ENCODE peak calls at places on chromosome 1, in five cellular contexts. A is fibroblast of pulmonary artery, J is tibial artery, W is NCI-H1105 treated with DMSO at 0.1 percent for 48 hours, U is iris pigment epithelial cell. C is an unnamed sample.

GRCh38 chr1:15152318-15153183 is 996 bp upstream of the TMEM51 start:
- DNase-seq in A (peak), J (peak), W (peak), U (peak), C (peak)

GRCh38 chr1:9917901-9918300 is 7.8 kb upstream of the CTNNBIP1 start:
- DNase-seq in A (no peak), J (no peak), W (no peak), U (no peak), C (no peak)

GRCh38 chr1:186152227-186152944 is 222.7 kb downstream of the TPR start:
- DNase-seq in A (peak), J (no peak), W (no peak), U (peak), C (peak)

GRCh38 chr1:3003941-3004270 is 17.4 kb upstream of the ACTRT2 start:
- DNase-seq in A (no peak), J (peak), W (no peak), U (no peak), C (no peak)

GRCh38 chr1:164767257-164768044 is 208.5 kb downstream of the PBX1 start:
- DNase-seq in A (peak), J (no peak), W (no peak), U (peak), C (peak)

GRCh38 chr1:64114012-64114525 is 89.4 kb upstream of the UBE2U start:
- DNase-seq in A (no peak), J (no peak), W (no peak), U (peak), C (no peak)

GRCh38 chr1:234643111-234643849 is 33.3 kb upstream of the IRF2BP2 start:
- DNase-seq in A (no peak), J (no peak), W (no peak), U (no peak), C (no peak)

GRCh38 chr1:212137854-212138253 is 102.3 kb downstream of the DTL start:
- DNase-seq in A (no peak), J (no peak), W (no peak), U (no peak), C (no peak)

GRCh38 chr1:36508257-36508656 is 25.5 kb upstream of the CSF3R start:
- DNase-seq in A (no peak), J (no peak), W (no peak), U (no peak), C (no peak)